ENCODE peak calls at places on chromosomes 3 and 15, in nine cellular contexts. Q is AG09319; C is effector CD4-positive, alpha-beta T cell; L is stimulated activated CD4-positive, alpha-beta T cell treated with anti-CD3 and anti-CD28 coated beads, TNF-alpha, amount 100 ng/mL, for 1 hour; B is activated CD4-positive, alpha-beta memory T cell treated with anti-CD3 and anti-CD28 coated beads for 36 hours; Y is nephron progenitor cell; Z is PC-3; A is NCI-H774; X is lower lobe of right lung. E is an unnamed sample.

GRCh38 chr3:58560771-58561311 is 16.4 kb downstream of the FAM107A start:
- DNase-seq in C (no peak), A (no peak), X (no peak), Z (peak; percentile 94), L (no peak), Y (peak; percentile 45), Q (peak; percentile 85), B (no peak), E (no peak)

GRCh38 chr15:69664572-69665326 is 212.1 kb downstream of the RPLP1 start:
- DNase-seq in Q (no peak), L (no peak), A (peak; percentile 4), B (no peak), C (no peak), Z (no peak), Y (no peak), X (no peak), E (no peak)

GRCh38 chr3:14175383-14176037 is 2.9 kb downstream of the XPC start:
- DNase-seq in B (peak; percentile 69), X (no peak), Y (no peak), L (no peak), Q (no peak), Z (peak; percentile 22), A (no peak), C (peak; percentile 70), E (peak; percentile 41)

GRCh38 chr15:70632079-70632850 is 131.1 kb downstream of the UACA start:
- DNase-seq in A (no peak), L (no peak), C (no peak), Z (peak; percentile 72), X (no peak), Y (no peak), B (no peak), Q (no peak), E (no peak)

GRCh38 chr3:47857151-47857550 is 54.2 kb downstream of the DHX30 start:
- DNase-seq in C (no peak), Q (no peak), X (no peak), A (no peak), L (no peak), B (no peak), Z (no peak), Y (no peak), E (no peak)

GRCh38 chr3:57949779-57950618 is 58.2 kb upstream of the FLNB start:
- DNase-seq in X (no peak), B (no peak), Z (peak; percentile 59), A (no peak), Q (no peak), C (no peak), L (no peak), Y (no peak), E (no peak)

GRCh38 chr15:67400890-67401289 is 120.0 kb upstream of the C15orf61 start:
- DNase-seq in X (no peak), C (no peak), Y (no peak), Q (no peak), L (no peak), A (no peak), Z (no peak), B (no peak), E (no peak)

GRCh38 chr3:126364731-126365301 is 7.6 kb upstream of the KLF15 start:
- DNase-seq in A (no peak), X (peak; percentile 37), Y (no peak), B (no peak), Q (no peak), Z (no peak), L (no peak), C (no peak), E (no peak)

GRCh38 chr3:146256851-146257486 is 6.1 kb upstream of the PLSCR4 start:
- DNase-seq in Z (peak; percentile 16), Q (no peak), B (no peak), Y (no peak), C (no peak), L (no peak), X (no peak), A (no peak), E (no peak)

GRCh38 chr15:33045066-33045810 is 149.3 kb downstream of the FMN1 start:
- DNase-seq in Z (no peak), A (no peak), Q (peak; percentile 88), C (no peak), B (no peak), Y (no peak), X (no peak), L (no peak), E (no peak)

GRCh38 chr15:62327386-62327785 is 162.3 kb upstream of the C2CD4B start:
- DNase-seq in Y (no peak), X (no peak), C (no peak), Z (no peak), L (no peak), Q (no peak), A (no peak), B (no peak), E (no peak)

GRCh38 chr15:32041294-32041693 is 11.0 kb downstream of the CHRNA7 start:
- DNase-seq in L (no peak), B (no peak), Z (no peak), C (no peak), Q (no peak), A (no peak), X (no peak), Y (no peak), E (no peak)

GRCh38 chr3:80677796-80678195 is 910.0 kb upstream of the ROBO1 start:
- DNase-seq in Q (no peak), B (no peak), L (no peak), Y (no peak), X (no peak), A (no peak), Z (peak; percentile 55), C (no peak), E (no peak)

GRCh38 chr15:74529911-74530310 is 11.1 kb upstream of the ARID3B start:
- DNase-seq in A (no peak), Y (no peak), C (no peak), Q (no peak), X (no peak), L (no peak), Z (peak; percentile 57), B (no peak), E (no peak)

GRCh38 chr3:191254098-191254873 is 55.2 kb downstream of the OSTN start:
- DNase-seq in A (no peak), Y (no peak), X (no peak), L (no peak), C (no peak), B (no peak), Z (no peak), Q (no peak), E (no peak)

GRCh38 chr3:354433-354832 is 157.9 kb downstream of the CHL1 start:
- DNase-seq in Y (peak; percentile 47), Q (no peak), Z (peak; percentile 85), A (peak; percentile 27), B (peak; percentile 10), C (no peak), L (no peak), X (no peak), E (no peak)

GRCh38 chr3:65713016-65713415 is 325.7 kb downstream of the MAGI1 start:
- DNase-seq in Y (no peak), C (no peak), A (no peak), X (no peak), Z (no peak), L (no peak), B (no peak), Q (peak; percentile 59), E (no peak)

GRCh38 chr3:48852151-48852550 is 4.5 kb upstream of the PRKAR2A start:
- DNase-seq in C (no peak), B (no peak), L (no peak), X (peak; percentile 10), Z (no peak), A (no peak), Q (no peak), Y (no peak), E (no peak)

GRCh38 chr15:77013786-77014136 is 18.8 kb downstream of the PSTPIP1 start:
- DNase-seq in Q (no peak), Z (peak; percentile 12), X (no peak), C (peak; percentile 72), A (no peak), B (peak; percentile 95), L (peak; percentile 66), Y (no peak), E (peak; percentile 79)

GRCh38 chr15:78944669-78945407 is at the start of gene CTSH:
- DNase-seq in Z (peak; percentile 74), Q (no peak), X (peak; percentile 94), Y (peak; percentile 94), A (peak; percentile 66), C (peak; percentile 70), L (peak; percentile 72), B (peak; percentile 85), E (peak; percentile 52)

GRCh38 chr15:99154271-99154670 is 49.4 kb downstream of the SYNM start:
- DNase-seq in X (no peak), A (no peak), Z (no peak), L (no peak), Y (no peak), C (no peak), B (no peak), Q (no peak), E (no peak)

GRCh38 chr3:69566256-69566655 is 173.0 kb upstream of the MITF start:
- DNase-seq in Z (no peak), Y (no peak), Q (no peak), C (no peak), A (no peak), L (no peak), B (no peak), X (no peak), E (no peak)

GRCh38 chr3:101836907-101837598 is 12.3 kb upstream of the NFKBIZ start:
- DNase-seq in C (no peak), Y (no peak), A (peak; percentile 20), B (no peak), Q (no peak), Z (peak; percentile 67), L (no peak), X (no peak), E (no peak)

E was measured in activated T-helper 1 cell treated with Interleukin-2 at 50 U/mL for 16 hours.